ENCODE peak calls at places on chromosome 18, in four cellular contexts. One of them, this sample, is unnamed.

GRCh38 chr18:37396981-37397720 is 168.4 kb downstream of the CELF4 start:
- DNase-seq in BJ: no peak
- DNase-seq in PC-3: no peak
- DNase-seq in left lung: no peak
- DNase-seq in this sample: no peak

GRCh38 chr18:47619771-47620170 is 310.7 kb downstream of the SMAD2 start:
- DNase-seq in PC-3: no peak
- DNase-seq in left lung: no peak
- DNase-seq in BJ: no peak
- DNase-seq in this sample: no peak

GRCh38 chr18:75530548-75531211 is 103.2 kb upstream of the SMIM21 start:
- DNase-seq in left lung: no peak
- DNase-seq in BJ: no peak
- DNase-seq in PC-3: peak; percentile 7
- DNase-seq in this sample: no peak

GRCh38 chr18:46296656-46297055 is 192.5 kb downstream of the HAUS1 start:
- DNase-seq in BJ: no peak
- DNase-seq in PC-3: no peak
- DNase-seq in left lung: no peak
- DNase-seq in this sample: no peak

GRCh38 chr18:70469916-70470315 is 181.1 kb downstream of the SOCS6 start:
- DNase-seq in PC-3: no peak
- DNase-seq in left lung: no peak
- DNase-seq in BJ: no peak
- DNase-seq in this sample: no peak

GRCh38 chr18:11398625-11399024 is 210.8 kb upstream of the SLC35G4 start:
- DNase-seq in BJ: no peak
- DNase-seq in PC-3: peak; percentile 24
- DNase-seq in left lung: no peak
- DNase-seq in this sample: no peak

GRCh38 chr18:61765097-61765496 is 127.7 kb downstream of the RNF152 start:
- DNase-seq in left lung: no peak
- DNase-seq in BJ: peak; percentile 26
- DNase-seq in PC-3: no peak
- DNase-seq in this sample: peak; percentile 2

GRCh38 chr18:31506024-31506742 is 8.2 kb downstream of the DSG2 start:
- DNase-seq in left lung: no peak
- DNase-seq in BJ: no peak
- DNase-seq in PC-3: peak; percentile 24
- DNase-seq in this sample: no peak

GRCh38 chr18:71252351-71252862 is 963.6 kb downstream of the SOCS6 start:
- DNase-seq in left lung: no peak
- DNase-seq in PC-3: no peak
- DNase-seq in BJ: no peak
- DNase-seq in this sample: no peak

GRCh38 chr18:36580874-36581750 is 247.7 kb downstream of the TPGS2 start:
- DNase-seq in BJ: peak; percentile 78
- DNase-seq in PC-3: peak; percentile 44
- DNase-seq in left lung: no peak
- DNase-seq in this sample: peak; percentile 71

GRCh38 chr18:3819933-3820332 is 370.0 kb downstream of the TGIF1 start:
- DNase-seq in PC-3: no peak
- DNase-seq in left lung: no peak
- DNase-seq in BJ: no peak
- DNase-seq in this sample: no peak

GRCh38 chr18:712401-713134 is at the start of gene ENOSF1:
- DNase-seq in BJ: peak; percentile 9
- DNase-seq in PC-3: peak; percentile 84
- DNase-seq in left lung: peak; percentile 85
- DNase-seq in this sample: no peak

GRCh38 chr18:5720132-5720531 is 175.2 kb downstream of the TMEM200C start:
- DNase-seq in left lung: no peak
- DNase-seq in BJ: no peak
- DNase-seq in PC-3: no peak
- DNase-seq in this sample: no peak

GRCh38 chr18:62369129-62369644 is 44.1 kb downstream of the TNFRSF11A start:
- DNase-seq in PC-3: no peak
- DNase-seq in BJ: no peak
- DNase-seq in left lung: no peak
- DNase-seq in this sample: no peak

GRCh38 chr18:45838302-45839070 is 13.0 kb downstream of the SIGLEC15 start:
- DNase-seq in PC-3: no peak
- DNase-seq in left lung: no peak
- DNase-seq in BJ: no peak
- DNase-seq in this sample: no peak

GRCh38 chr18:55501594-55502345 is 86.2 kb downstream of the TCF4 start:
- DNase-seq in BJ: no peak
- DNase-seq in left lung: no peak
- DNase-seq in PC-3: no peak
- DNase-seq in this sample: no peak

GRCh38 chr18:25467226-25468065 is 115.5 kb upstream of the ZNF521 start:
- DNase-seq in left lung: no peak
- DNase-seq in BJ: no peak
- DNase-seq in PC-3: no peak
- DNase-seq in this sample: peak; percentile 30

GRCh38 chr18:2572144-2572682 is 856 bp downstream of the NDC80 start:
- DNase-seq in BJ: no peak
- DNase-seq in PC-3: peak; percentile 16
- DNase-seq in left lung: no peak
- DNase-seq in this sample: no peak

GRCh38 chr18:2571200-2572143 is at the start of the genes METTL4 and NDC80:
- DNase-seq in BJ: peak; percentile 50
- DNase-seq in left lung: peak; percentile 87
- DNase-seq in PC-3: peak; percentile 94
- DNase-seq in this sample: peak; percentile 51

GRCh38 chr18:2569338-2570207 is 1.7 kb downstream of the METTL4 start:
- DNase-seq in BJ: no peak
- DNase-seq in PC-3: no peak
- DNase-seq in left lung: no peak
- DNase-seq in this sample: no peak

GRCh38 chr18:2572892-2573291 is 1.5 kb downstream of the NDC80 start:
- DNase-seq in PC-3: no peak
- DNase-seq in left lung: no peak
- DNase-seq in BJ: no peak
- DNase-seq in this sample: no peak

GRCh38 chr18:2570772-2571199 is 519 bp downstream of the METTL4 start:
- DNase-seq in BJ: no peak
- DNase-seq in PC-3: peak; percentile 61
- DNase-seq in left lung: peak; percentile 77
- DNase-seq in this sample: peak; percentile 24
- TF ChIP-seq CTCF in BJ: peak; percentile 37
- TF ChIP-seq CTCF in PC-3: peak; percentile 16
- TF ChIP-seq CTCF in left lung: no peak
- TF ChIP-seq CTCF in this sample: no peak

GRCh38 chr18:51193621-51194287 is 3.7 kb downstream of the MEX3C start:
- DNase-seq in BJ: peak; percentile 27
- DNase-seq in PC-3: peak; percentile 1
- DNase-seq in left lung: no peak
- DNase-seq in this sample: no peak

GRCh38 chr18:51190000-51190399 is 7.5 kb downstream of the MEX3C start:
- DNase-seq in BJ: no peak
- DNase-seq in PC-3: no peak
- DNase-seq in left lung: no peak
- DNase-seq in this sample: no peak

GRCh38 chr18:51194604-51195003 is 2.9 kb downstream of the MEX3C start:
- DNase-seq in PC-3: no peak
- DNase-seq in BJ: no peak
- DNase-seq in left lung: no peak
- DNase-seq in this sample: no peak

GRCh38 chr18:51191139-51191717 is 6.3 kb downstream of the MEX3C start:
- DNase-seq in PC-3: no peak
- DNase-seq in left lung: no peak
- DNase-seq in BJ: no peak
- DNase-seq in this sample: no peak

DNA sequence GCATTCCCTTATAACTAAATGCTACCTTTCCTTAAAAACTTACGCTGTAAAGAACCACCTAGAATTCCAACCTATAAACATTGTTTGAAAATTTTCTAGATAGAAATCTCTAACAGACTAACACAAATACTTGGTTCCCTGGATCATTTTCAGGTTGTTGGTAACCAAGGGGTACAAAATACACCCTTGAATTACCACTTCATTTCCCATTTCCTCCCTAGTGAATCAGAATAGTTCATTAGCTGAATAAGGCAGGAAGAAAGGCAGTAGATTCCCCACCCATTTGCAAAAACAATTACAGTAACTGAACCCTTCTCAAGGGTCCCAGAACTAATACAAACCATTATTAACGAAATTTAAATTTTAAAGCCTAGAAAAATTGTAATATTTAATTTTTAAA is 5.5 kb downstream of the MEX3C start:
- DNase-seq in PC-3: no peak
- DNase-seq in left lung: no peak
- DNase-seq in BJ: no peak
- DNase-seq in this sample: no peak
- H3K4me3 ChIP-seq in PC-3: no peak overlapping the region
- H3K4me3 ChIP-seq in left lung: no peak overlapping the region
- H3K4me3 ChIP-seq in BJ: no peak overlapping the region
- H3K4me3 ChIP-seq in this sample: no peak overlapping the region

GRCh38 chr18:74257083-74257482 is 34.7 kb downstream of the CYB5A start:
- DNase-seq in PC-3: no peak
- DNase-seq in BJ: no peak
- DNase-seq in left lung: no peak
- DNase-seq in this sample: no peak

GRCh38 chr18:74252032-74252380 is 39.8 kb downstream of the CYB5A start:
- DNase-seq in PC-3: peak; percentile 24
- DNase-seq in BJ: no peak
- DNase-seq in left lung: no peak
- DNase-seq in this sample: no peak

GRCh38 chr18:74255022-74255658 is 36.6 kb downstream of the CYB5A start:
- DNase-seq in BJ: no peak
- DNase-seq in PC-3: no peak
- DNase-seq in left lung: no peak
- DNase-seq in this sample: peak; percentile 50

GRCh38 chr18:74259332-74259731 is 32.4 kb downstream of the CYB5A start:
- DNase-seq in BJ: no peak
- DNase-seq in PC-3: no peak
- DNase-seq in left lung: no peak
- DNase-seq in this sample: no peak

GRCh38 chr18:74256190-74256589 is 35.6 kb downstream of the CYB5A start:
- DNase-seq in left lung: no peak
- DNase-seq in PC-3: no peak
- DNase-seq in BJ: no peak
- DNase-seq in this sample: no peak
- TF ChIP-seq CTCF in left lung: no peak
- TF ChIP-seq CTCF in PC-3: no peak
- TF ChIP-seq CTCF in BJ: no peak
- TF ChIP-seq CTCF in this sample: no peak

GRCh38 chr18:79572848-79573451 is 106.7 kb upstream of the CTDP1 start:
- DNase-seq in PC-3: no peak
- DNase-seq in left lung: no peak
- DNase-seq in BJ: no peak
- DNase-seq in this sample: no peak
- H3K4me3 ChIP-seq in PC-3: no peak overlapping the region
- H3K4me3 ChIP-seq in left lung: no peak overlapping the region
- H3K4me3 ChIP-seq in BJ: no peak overlapping the region
- H3K4me3 ChIP-seq in this sample: no peak overlapping the region

DNA sequence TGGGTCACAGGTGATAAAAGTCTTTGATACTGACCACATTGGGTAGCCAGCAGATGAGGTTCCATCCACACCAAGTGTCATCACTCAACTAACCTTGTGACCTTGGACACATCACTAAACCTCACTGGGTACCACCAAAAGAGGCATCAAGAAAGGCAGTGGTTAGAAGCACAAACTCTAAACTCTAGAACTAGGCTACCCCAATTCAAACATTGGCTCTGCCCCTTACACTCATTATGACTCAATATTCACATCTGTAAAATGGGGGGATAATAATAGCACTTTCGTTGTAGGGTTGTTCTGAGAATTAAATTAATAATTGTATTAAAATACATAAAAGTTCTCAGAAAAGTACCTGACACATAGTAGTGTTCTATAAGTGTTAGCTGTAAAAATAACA is 15.8 kb upstream of the SMAD7 start:
- DNase-seq in left lung: no peak
- DNase-seq in PC-3: no peak
- DNase-seq in BJ: no peak
- DNase-seq in this sample: no peak
- TF ChIP-seq CTCF in left lung: no peak
- TF ChIP-seq CTCF in PC-3: no peak
- TF ChIP-seq CTCF in BJ: no peak
- TF ChIP-seq CTCF in this sample: no peak

DNA sequence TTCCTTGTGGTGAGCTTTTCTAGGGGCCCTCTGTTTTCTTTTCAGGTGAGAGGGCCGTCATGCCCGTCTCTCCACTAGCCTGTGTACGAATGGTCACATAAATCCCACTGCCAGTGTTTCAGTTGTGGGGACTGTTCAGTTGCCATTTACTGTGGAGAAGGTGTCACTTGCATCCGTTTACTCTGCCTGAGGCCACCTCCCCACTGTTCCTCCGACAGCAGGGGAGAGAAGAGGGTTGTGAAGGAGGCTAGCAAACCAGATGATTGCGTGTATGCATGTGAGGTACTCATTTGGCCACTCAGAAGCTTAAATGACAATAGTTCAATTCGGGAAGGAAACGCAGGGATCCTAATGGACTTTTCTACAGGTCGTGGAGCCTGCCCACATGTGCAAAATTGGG is 3.3 kb downstream of the MTCL1 start:
- DNase-seq in PC-3: no peak
- DNase-seq in left lung: no peak
- DNase-seq in BJ: no peak
- DNase-seq in this sample: no peak
- H3K4me3 ChIP-seq in PC-3: peak overlapping the region; percentile 78
- H3K4me3 ChIP-seq in left lung: no peak overlapping the region
- H3K4me3 ChIP-seq in BJ: peak overlapping the region; percentile 14
- H3K4me3 ChIP-seq in this sample: peak overlapping the region; percentile 93

DNA sequence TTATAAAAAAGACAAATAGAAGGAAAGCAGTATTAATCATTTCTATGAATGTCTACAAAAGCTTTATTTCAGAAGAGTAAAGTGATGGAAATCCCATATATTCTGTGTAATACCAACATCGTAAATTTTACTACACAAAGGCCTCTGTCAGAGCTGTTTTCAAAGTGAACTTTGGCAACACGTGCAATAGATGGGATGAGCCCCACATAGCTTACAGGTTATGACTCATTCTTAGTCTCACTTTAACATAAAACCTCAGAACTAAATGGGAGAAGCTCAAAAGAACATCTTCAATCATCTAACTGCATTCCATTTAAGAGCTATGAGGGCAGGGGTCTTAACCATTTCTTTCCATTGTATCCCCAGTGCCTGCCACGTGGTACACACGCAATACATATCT is 11.5 kb downstream of the VPS4B start:
- DNase-seq in left lung: no peak
- DNase-seq in BJ: no peak
- DNase-seq in PC-3: peak; percentile 83
- DNase-seq in this sample: peak; percentile 52
- TF ChIP-seq CTCF in left lung: no peak
- TF ChIP-seq CTCF in BJ: no peak
- TF ChIP-seq CTCF in PC-3: no peak
- TF ChIP-seq CTCF in this sample: no peak